ENCODE peak calls at places on chromosomes 7 and 10, in seven cellular contexts. V is BJ; A is AG04449; J is CD8-positive, alpha-beta T cell; Q is MM.1S; L is Panc1; G is right lobe of liver. P is an unnamed sample.

GRCh38 chr10:17161788-17162187 is 32.2 kb upstream of the CUBN start:
- DNase-seq in J (no peak), A (no peak), L (no peak), Q (no peak), G (no peak), V (no peak), P (no peak)

GRCh38 chr7:71364559-71364958 is 232.6 kb downstream of the GALNT17 start:
- DNase-seq in G (no peak), L (no peak), V (no peak), A (no peak), J (no peak), Q (no peak), P (no peak)

GRCh38 chr7:157016352-157017041 is 6.0 kb upstream of the MNX1 start:
- DNase-seq in G (no peak), Q (peak), J (no peak), V (no peak), L (no peak), A (no peak), P (peak)

GRCh38 chr7:2402687-2403013 is 761 bp upstream of the CHST12 start:
- DNase-seq in L (no peak), A (no peak), J (no peak), V (no peak), G (no peak), Q (no peak), P (no peak)

GRCh38 chr7:80095545-80095944 is 39.1 kb upstream of the GNAI1 start:
- DNase-seq in Q (peak), A (no peak), L (no peak), V (no peak), G (no peak), J (no peak), P (no peak)

GRCh38 chr7:86644282-86645173 is 819 bp downstream of the GRM3 start:
- DNase-seq in V (no peak), J (no peak), Q (no peak), G (no peak), A (no peak), L (no peak), P (peak)

GRCh38 chr7:137025469-137026175 is 157.2 kb downstream of the CHRM2 start:
- DNase-seq in V (no peak), A (peak), G (no peak), L (no peak), J (no peak), Q (no peak), P (no peak)

GRCh38 chr7:265192-265997 is 24.6 kb upstream of the FOXL3 start:
- DNase-seq in G (peak), L (no peak), Q (no peak), A (no peak), V (no peak), J (no peak), P (no peak)

GRCh38 chr7:121994625-121995410 is 121.9 kb downstream of the PTPRZ1 start:
- DNase-seq in J (no peak), V (peak), Q (peak), G (no peak), L (peak), A (peak), P (peak)

GRCh38 chr10:43132796-43133195 is 5.4 kb upstream of the CSGALNACT2 start:
- DNase-seq in A (no peak), J (no peak), L (no peak), G (no peak), V (no peak), Q (no peak), P (no peak)

GRCh38 chr7:69890081-69890369 is 291.8 kb downstream of the AUTS2 start:
- DNase-seq in Q (peak), L (no peak), J (no peak), V (no peak), A (no peak), G (no peak), P (no peak)

GRCh38 chr7:55512635-55513034 is 59.7 kb downstream of the VOPP1 start:
- DNase-seq in J (no peak), A (no peak), V (no peak), Q (no peak), G (no peak), L (no peak), P (no peak)

GRCh38 chr7:46559194-46559576 is 638.1 kb upstream of the IGFBP3 start:
- DNase-seq in L (no peak), V (peak), Q (no peak), J (no peak), G (no peak), A (no peak), P (no peak)

GRCh38 chr10:59143550-59143949 is 32.9 kb upstream of the PHYHIPL start:
- DNase-seq in J (no peak), L (no peak), Q (no peak), V (no peak), G (no peak), A (no peak), P (no peak)

GRCh38 chr10:45526309-45526708 is 146.3 kb downstream of the ZFAND4 start:
- DNase-seq in V (no peak), Q (no peak), A (no peak), L (no peak), J (no peak), G (no peak), P (no peak)

GRCh38 chr7:151592868-151593486 is 73.3 kb upstream of the RHEB start:
- DNase-seq in V (peak), J (no peak), L (peak), Q (no peak), A (peak), G (no peak), P (no peak)

GRCh38 chr7:30988346-30989005 is 24.7 kb downstream of the GHRHR start:
- DNase-seq in G (peak), J (no peak), Q (no peak), L (no peak), A (no peak), V (no peak), P (no peak)

GRCh38 chr10:108957681-108958080 is 965.6 kb downstream of the XPNPEP1 start:
- DNase-seq in V (no peak), Q (no peak), J (no peak), L (no peak), G (no peak), A (no peak), P (no peak)

GRCh38 chr7:157558875-157559595 is 222.2 kb downstream of the DNAJB6 start:
- DNase-seq in V (no peak), L (no peak), Q (no peak), A (no peak), G (no peak), J (no peak), P (no peak)

GRCh38 chr10:62858364-62858763 is 42.2 kb upstream of the EGR2 start:
- DNase-seq in A (no peak), Q (no peak), V (no peak), J (no peak), L (no peak), G (no peak), P (no peak)

GRCh38 chr7:51263631-51264484 is 52.8 kb downstream of the COBL start:
- DNase-seq in G (no peak), A (no peak), J (no peak), L (no peak), Q (peak), V (no peak), P (no peak)

GRCh38 chr10:97903128-97904025 is 53.7 kb downstream of the GOLGA7B start:
- DNase-seq in V (no peak), Q (no peak), A (no peak), G (peak), J (no peak), L (no peak), P (no peak)

GRCh38 chr10:126469692-126470091 is 81.4 kb upstream of the ADAM12 start:
- DNase-seq in G (no peak), V (no peak), L (no peak), Q (no peak), J (no peak), A (no peak), P (no peak)

GRCh38 chr10:110305767-110306451 is 1.2 kb upstream of the SMNDC1 start:
- DNase-seq in G (no peak), A (peak), V (peak), J (no peak), Q (peak), L (peak), P (peak)

GRCh38 chr10:85791846-85792532 is 574.6 kb downstream of the GRID1 start:
- DNase-seq in V (no peak), Q (no peak), G (no peak), L (no peak), A (no peak), J (no peak), P (no peak)
- TF ChIP-seq CTCF in V (no peak), Q (no peak), G (peak), L (peak), A (no peak), J (no peak), P (no peak)

GRCh38 chr7:25031432-25031831 is 51.5 kb upstream of the OSBPL3 start:
- DNase-seq in Q (peak), J (no peak), L (no peak), A (no peak), V (no peak), G (no peak), P (no peak)
- TF ChIP-seq CTCF in Q (peak), J (no peak), L (no peak), A (no peak), V (no peak), G (no peak), P (no peak)

DNA sequence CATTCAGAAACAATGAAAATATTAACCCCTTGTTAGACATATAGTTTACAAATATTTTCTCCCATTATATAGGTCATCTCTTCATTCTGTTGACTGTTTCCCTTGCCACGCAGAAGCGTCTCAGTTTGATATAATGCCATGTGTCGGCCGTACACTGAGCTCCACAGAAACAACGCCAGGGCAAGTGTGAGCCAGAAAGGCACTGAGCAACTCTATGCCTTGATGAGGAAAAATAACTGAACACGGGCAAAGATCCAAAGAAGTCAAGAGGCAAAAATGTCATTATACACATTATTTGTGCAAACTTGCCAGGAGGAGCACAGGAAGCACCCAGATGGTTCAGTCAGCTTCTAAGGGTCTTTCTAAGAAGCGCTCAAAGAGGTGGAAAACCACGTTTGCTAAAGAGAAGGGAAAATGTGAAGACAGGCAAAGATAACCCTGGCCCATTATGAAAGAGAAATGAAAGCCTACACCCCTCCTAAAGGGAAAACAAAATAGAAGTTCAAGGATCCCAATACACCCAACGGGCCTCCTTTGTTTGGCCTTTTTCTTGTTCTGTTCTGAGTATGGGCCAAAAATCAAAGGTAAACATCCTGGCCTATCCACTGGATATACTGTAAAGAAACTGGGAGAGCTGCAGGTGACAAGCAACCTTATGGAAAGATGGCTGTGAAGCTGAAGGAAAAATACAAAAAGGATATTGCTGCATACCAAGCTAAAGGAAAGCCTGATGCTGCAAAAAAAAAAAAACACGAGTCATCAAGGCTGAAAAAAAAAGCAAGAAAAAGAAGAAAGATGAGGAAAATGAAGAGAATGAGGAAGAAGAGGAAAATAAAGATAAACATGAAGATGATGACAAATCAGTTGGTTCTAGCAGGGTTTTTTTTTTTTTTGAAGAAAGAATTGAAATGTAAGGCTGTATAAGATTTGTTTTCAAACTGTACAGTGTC is 15.5 kb downstream of the ARHGAP12 start:
- DNase-seq in V (no peak), L (no peak), A (no peak), J (no peak), Q (no peak), G (no peak), P (no peak)
- TF ChIP-seq CTCF in V (no peak), L (no peak), A (no peak), J (no peak), Q (no peak), G (no peak), P (no peak)

GRCh38 chr7:132255898-132256297 is 320.4 kb downstream of the PLXNA4 start:
- DNase-seq in L (no peak), V (no peak), A (no peak), Q (no peak), G (no peak), J (no peak), P (no peak)
- TF ChIP-seq CTCF in L (no peak), V (no peak), A (no peak), Q (no peak), G (no peak), J (no peak), P (no peak)

GRCh38 chr10:133123746-133124356 is 36.1 kb downstream of the ADGRA1 start:
- DNase-seq in V (no peak), Q (no peak), A (no peak), J (no peak), G (peak), L (no peak), P (no peak)

GRCh38 chr10:133125901-133126300 is 34.1 kb upstream of the KNDC1 start:
- DNase-seq in Q (no peak), J (no peak), G (no peak), A (no peak), L (no peak), V (no peak), P (no peak)

GRCh38 chr10:133126431-133127290 is 33.4 kb upstream of the KNDC1 start:
- DNase-seq in L (no peak), Q (no peak), V (no peak), G (peak), J (no peak), A (no peak), P (no peak)

GRCh38 chr10:133123050-133123745 is 35.5 kb downstream of the ADGRA1 start:
- DNase-seq in A (no peak), J (no peak), V (no peak), L (no peak), G (peak), Q (no peak), P (no peak)

GRCh38 chr10:133124357-133125211 is 35.4 kb upstream of the KNDC1 start:
- DNase-seq in L (no peak), A (no peak), Q (no peak), J (no peak), G (peak), V (no peak), P (no peak)
- TF ChIP-seq CTCF in L (peak), A (peak), Q (no peak), J (no peak), G (peak), V (peak), P (peak)

GRCh38 chr7:127486654-127487053 is 94.1 kb upstream of the ZNF800 start:
- DNase-seq in Q (no peak), J (no peak), L (no peak), V (no peak), G (no peak), A (no peak), P (no peak)
- TF ChIP-seq CTCF in Q (no peak), J (no peak), L (no peak), V (no peak), G (no peak), A (no peak), P (no peak)

GRCh38 chr7:38330861-38331709 is 57.6 kb upstream of the TARP start:
- DNase-seq in Q (no peak), L (no peak), G (no peak), A (no peak), V (no peak), J (no peak), P (no peak)
- TF ChIP-seq CTCF in Q (peak), L (peak), G (no peak), A (no peak), V (no peak), J (peak), P (no peak)

DNA sequence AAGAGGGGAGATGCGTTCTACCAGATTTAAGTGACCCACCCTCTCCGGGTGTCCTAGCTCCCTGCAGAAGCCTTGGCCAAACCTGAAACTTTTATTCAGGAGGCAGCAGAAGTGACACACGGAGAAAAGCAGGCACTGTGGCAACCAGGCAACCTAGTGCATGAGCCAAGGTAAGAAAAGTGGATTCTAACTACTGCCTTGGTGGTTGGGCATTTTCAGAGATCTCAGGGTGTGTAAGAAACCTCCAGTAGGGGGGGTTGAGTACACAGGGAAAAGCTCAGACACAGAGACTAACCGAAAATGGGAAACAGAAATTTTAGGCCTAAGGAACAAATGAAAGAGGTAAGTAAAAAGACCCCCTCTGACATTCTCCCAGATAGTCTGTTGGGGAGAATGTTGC is 645.7 kb downstream of the ANKRD7 start:
- DNase-seq in L (no peak), A (no peak), G (no peak), V (no peak), Q (peak), J (no peak), P (no peak)
- TF ChIP-seq CTCF in L (peak), A (no peak), G (peak), V (no peak), Q (peak), J (no peak), P (no peak)

P was measured in GM13976.